ENCODE peak calls at places on chromosomes 13 and 19, in four cellular contexts. One of them, this sample, is unnamed.
A peak's percentile ranks its signal among the peaks of the same experiment; 100 is the strongest.

GRCh38 chr13:31069808-31070544 is 91.7 kb downstream of the HSPH1 start:
- DNase-seq in progenitor cell of endocrine pancreas: no peak
- DNase-seq in mesothelial cell of epicardium: no peak
- DNase-seq in choroid plexus epithelial cell: no peak
- DNase-seq in this sample: no peak

GRCh38 chr13:87792878-87793277 is 121.7 kb downstream of the SLITRK5 start:
- DNase-seq in progenitor cell of endocrine pancreas: no peak
- DNase-seq in choroid plexus epithelial cell: no peak
- DNase-seq in mesothelial cell of epicardium: no peak
- DNase-seq in this sample: no peak

GRCh38 chr13:27792393-27793218 is at the start of gene GSX1:
- DNase-seq in progenitor cell of endocrine pancreas: peak; percentile 85
- DNase-seq in choroid plexus epithelial cell: peak; percentile 80
- DNase-seq in mesothelial cell of epicardium: peak; percentile 68
- DNase-seq in this sample: no peak

GRCh38 chr19:7868671-7869452 is 5.3 kb downstream of the PRR36 start:
- DNase-seq in choroid plexus epithelial cell: peak; percentile 62
- DNase-seq in mesothelial cell of epicardium: peak; percentile 73
- DNase-seq in progenitor cell of endocrine pancreas: peak; percentile 64
- DNase-seq in this sample: peak; percentile 91

GRCh38 chr19:2426661-2427322 is 594 bp downstream of the TIMM13 start:
- DNase-seq in mesothelial cell of epicardium: no peak
- DNase-seq in choroid plexus epithelial cell: peak; percentile 35
- DNase-seq in progenitor cell of endocrine pancreas: peak; percentile 35
- DNase-seq in this sample: peak; percentile 54

GRCh38 chr13:73876323-73876722 is 257.9 kb downstream of the KLF12 start:
- DNase-seq in choroid plexus epithelial cell: no peak
- DNase-seq in mesothelial cell of epicardium: no peak
- DNase-seq in progenitor cell of endocrine pancreas: no peak
- DNase-seq in this sample: no peak

GRCh38 chr13:112956516-112957294 is 12.3 kb upstream of the MCF2L start:
- DNase-seq in progenitor cell of endocrine pancreas: no peak
- DNase-seq in mesothelial cell of epicardium: no peak
- DNase-seq in choroid plexus epithelial cell: peak; percentile 23
- DNase-seq in this sample: no peak

GRCh38 chr19:43738780-43739211 is 16.0 kb downstream of the SMG9 start:
- DNase-seq in progenitor cell of endocrine pancreas: no peak
- DNase-seq in choroid plexus epithelial cell: no peak
- DNase-seq in mesothelial cell of epicardium: no peak
- DNase-seq in this sample: no peak

GRCh38 chr13:36736119-36736726 is 62.4 kb downstream of the SERTM1 start:
- DNase-seq in mesothelial cell of epicardium: peak; percentile 33
- DNase-seq in progenitor cell of endocrine pancreas: peak; percentile 30
- DNase-seq in choroid plexus epithelial cell: peak; percentile 82
- DNase-seq in this sample: peak; percentile 62

GRCh38 chr19:41879670-41880328 is 2.7 kb downstream of the CD79A start:
- DNase-seq in choroid plexus epithelial cell: no peak
- DNase-seq in progenitor cell of endocrine pancreas: no peak
- DNase-seq in mesothelial cell of epicardium: no peak
- DNase-seq in this sample: no peak

GRCh38 chr19:55689366-55690108 is 14.5 kb downstream of the EPN1 start:
- DNase-seq in choroid plexus epithelial cell: no peak
- DNase-seq in mesothelial cell of epicardium: no peak
- DNase-seq in progenitor cell of endocrine pancreas: no peak
- DNase-seq in this sample: no peak

DNA sequence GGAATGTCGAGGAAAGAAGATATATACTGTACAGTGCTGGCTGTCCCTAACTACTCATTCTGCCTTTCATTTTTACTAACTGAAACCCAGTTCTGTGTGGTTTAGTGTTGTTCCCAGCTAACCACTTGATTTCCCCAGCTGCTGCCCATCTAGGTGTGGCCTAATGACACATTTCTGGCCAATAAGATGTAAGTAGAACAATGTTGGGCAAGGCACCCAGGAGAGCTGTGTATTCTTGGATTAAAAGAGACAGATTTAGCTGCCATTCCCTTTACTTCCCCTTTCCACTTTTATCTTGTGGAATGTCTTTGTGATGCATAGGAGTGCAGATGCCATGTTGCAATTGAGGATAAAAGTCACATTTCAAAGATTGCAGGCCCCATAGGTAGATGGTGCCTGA is 28.3 kb upstream of the PCDH9 start:
- DNase-seq in mesothelial cell of epicardium: no peak
- DNase-seq in progenitor cell of endocrine pancreas: no peak
- DNase-seq in choroid plexus epithelial cell: no peak
- DNase-seq in this sample: peak; percentile 3
- TF ChIP-seq CTCF in mesothelial cell of epicardium: no peak
- TF ChIP-seq CTCF in progenitor cell of endocrine pancreas: no peak
- TF ChIP-seq CTCF in choroid plexus epithelial cell: no peak
- TF ChIP-seq CTCF in this sample: no peak

DNA sequence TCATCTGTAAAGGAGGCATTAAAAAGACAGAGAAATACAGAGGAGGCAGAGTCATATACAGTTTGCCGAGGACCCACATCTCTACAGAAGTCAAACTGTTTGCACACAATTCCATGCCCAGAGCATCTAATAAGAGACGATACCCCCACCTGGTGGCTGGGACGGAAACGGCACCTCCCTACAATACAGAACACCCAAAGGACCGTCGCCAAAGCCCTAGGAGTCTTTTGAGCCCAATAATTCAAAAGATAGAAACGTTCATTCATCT is 703 bp upstream of the PLEKHG2 start:
- DNase-seq in mesothelial cell of epicardium: peak; percentile 72
- DNase-seq in progenitor cell of endocrine pancreas: peak; percentile 71
- DNase-seq in choroid plexus epithelial cell: peak; percentile 96
- DNase-seq in this sample: peak; percentile 97
- TF ChIP-seq CTCF in mesothelial cell of epicardium: peak; percentile 83
- TF ChIP-seq CTCF in progenitor cell of endocrine pancreas: peak; percentile 90
- TF ChIP-seq CTCF in choroid plexus epithelial cell: peak; percentile 93
- TF ChIP-seq CTCF in this sample: peak; percentile 76

DNA sequence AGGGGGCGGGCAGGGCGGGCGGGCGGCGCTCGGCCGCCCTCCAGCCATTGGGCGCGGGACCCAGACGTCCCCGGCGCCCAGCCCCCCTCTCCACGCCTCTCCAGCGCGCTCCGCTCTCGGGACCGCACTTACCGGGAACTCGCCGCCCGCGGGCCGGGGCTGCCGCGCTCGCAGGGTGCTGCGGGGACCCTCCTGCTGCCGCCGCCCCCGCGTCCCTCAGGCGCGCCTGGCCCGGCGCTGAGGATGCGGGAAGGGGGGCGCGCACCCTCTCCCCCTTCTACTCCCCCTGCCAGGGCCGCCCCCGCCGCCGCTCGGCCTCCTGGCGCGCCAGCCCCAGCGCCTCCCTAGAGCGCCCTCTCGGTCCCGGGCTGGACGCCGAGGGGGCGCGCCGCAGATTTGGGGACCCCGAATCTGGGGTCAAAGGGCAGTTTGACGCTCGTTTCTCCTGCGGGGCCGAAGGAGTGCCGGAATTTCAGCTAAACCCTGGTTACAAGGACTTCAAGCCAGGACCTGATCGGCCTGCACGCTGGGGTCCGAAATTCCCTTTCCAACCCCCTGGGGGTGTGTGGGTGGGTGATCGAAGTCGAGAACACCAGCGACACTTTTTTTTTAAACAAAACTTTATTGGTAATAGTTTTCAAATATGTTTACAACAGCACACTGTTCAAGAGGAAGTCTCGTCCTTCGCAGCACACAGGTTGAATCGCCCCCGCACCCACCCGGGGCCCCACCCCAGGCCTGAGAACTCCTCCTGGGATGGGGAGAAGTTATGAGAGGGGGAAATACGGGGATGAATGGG is 734 bp upstream of the SAMD1 start:
- DNase-seq in progenitor cell of endocrine pancreas: peak; percentile 62
- DNase-seq in mesothelial cell of epicardium: peak; percentile 70
- DNase-seq in choroid plexus epithelial cell: peak; percentile 59
- DNase-seq in this sample: peak; percentile 33
- TF ChIP-seq CTCF in progenitor cell of endocrine pancreas: peak; percentile 47
- TF ChIP-seq CTCF in mesothelial cell of epicardium: no peak
- TF ChIP-seq CTCF in choroid plexus epithelial cell: peak; percentile 33
- TF ChIP-seq CTCF in this sample: no peak

GRCh38 chr13:19962894-19963293 is 4.4 kb downstream of the ZMYM2 start:
- DNase-seq in choroid plexus epithelial cell: no peak
- DNase-seq in progenitor cell of endocrine pancreas: no peak
- DNase-seq in mesothelial cell of epicardium: no peak
- DNase-seq in this sample: no peak

GRCh38 chr13:19961924-19962323 is 3.4 kb downstream of the ZMYM2 start:
- DNase-seq in progenitor cell of endocrine pancreas: no peak
- DNase-seq in choroid plexus epithelial cell: no peak
- DNase-seq in mesothelial cell of epicardium: no peak
- DNase-seq in this sample: no peak

GRCh38 chr13:19967619-19968018 is 9.1 kb downstream of the ZMYM2 start:
- DNase-seq in progenitor cell of endocrine pancreas: no peak
- DNase-seq in choroid plexus epithelial cell: peak; percentile 13
- DNase-seq in mesothelial cell of epicardium: no peak
- DNase-seq in this sample: no peak
- TF ChIP-seq CTCF in progenitor cell of endocrine pancreas: no peak
- TF ChIP-seq CTCF in choroid plexus epithelial cell: no peak
- TF ChIP-seq CTCF in mesothelial cell of epicardium: no peak
- TF ChIP-seq CTCF in this sample: no peak

DNA sequence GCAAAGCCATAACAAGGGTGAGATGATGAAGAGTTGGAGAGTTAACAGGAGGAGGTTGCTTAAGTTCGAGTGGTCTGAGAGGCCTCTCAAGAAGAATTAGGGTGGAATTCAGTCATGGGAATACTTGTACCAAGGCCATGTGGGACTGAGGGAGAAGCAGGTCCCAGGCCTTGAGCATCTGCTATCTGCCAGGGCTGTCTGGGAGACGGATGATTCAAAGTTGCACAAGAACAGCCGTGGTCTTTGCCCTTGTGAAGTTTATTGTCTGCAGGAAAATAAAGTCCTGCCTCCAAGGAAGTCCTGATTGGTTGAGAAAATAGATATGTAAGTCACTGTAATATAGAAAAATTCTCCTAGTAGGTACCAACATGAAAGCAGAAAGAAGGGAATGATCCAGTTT is 178.8 kb upstream of the RFC3 start:
- DNase-seq in progenitor cell of endocrine pancreas: no peak
- DNase-seq in mesothelial cell of epicardium: no peak
- DNase-seq in choroid plexus epithelial cell: peak; percentile 89
- DNase-seq in this sample: peak; percentile 59
- TF ChIP-seq CTCF in progenitor cell of endocrine pancreas: no peak
- TF ChIP-seq CTCF in mesothelial cell of epicardium: no peak
- TF ChIP-seq CTCF in choroid plexus epithelial cell: no peak
- TF ChIP-seq CTCF in this sample: no peak

DNA sequence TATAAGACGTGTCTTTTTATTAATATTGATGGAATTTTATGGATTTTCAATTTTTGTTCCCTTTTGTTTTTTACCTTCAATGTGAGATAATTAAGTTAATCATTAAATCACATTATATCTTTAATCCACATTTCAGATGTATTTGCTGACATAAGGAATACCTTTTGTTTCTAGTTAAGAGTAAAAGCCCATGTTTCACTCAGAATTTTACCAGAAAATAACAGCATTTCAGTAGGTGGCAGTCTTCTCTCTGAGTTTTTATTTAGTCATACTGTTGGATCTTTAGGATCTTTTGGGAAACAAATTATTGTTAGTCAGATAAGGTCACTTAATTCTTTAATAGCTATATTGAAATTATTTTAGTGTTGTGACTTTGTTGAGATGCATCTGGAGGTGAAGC is 67.9 kb downstream of the NDFIP2 start:
- DNase-seq in progenitor cell of endocrine pancreas: no peak
- DNase-seq in mesothelial cell of epicardium: no peak
- DNase-seq in choroid plexus epithelial cell: peak; percentile 42
- DNase-seq in this sample: peak; percentile 45
- TF ChIP-seq CTCF in progenitor cell of endocrine pancreas: peak; percentile 47
- TF ChIP-seq CTCF in mesothelial cell of epicardium: no peak
- TF ChIP-seq CTCF in choroid plexus epithelial cell: peak; percentile 52
- TF ChIP-seq CTCF in this sample: peak; percentile 34

GRCh38 chr13:108586826-108587225 is 42.6 kb upstream of the MYO16 start:
- DNase-seq in choroid plexus epithelial cell: no peak
- DNase-seq in mesothelial cell of epicardium: no peak
- DNase-seq in progenitor cell of endocrine pancreas: no peak
- DNase-seq in this sample: no peak
- TF ChIP-seq CTCF in choroid plexus epithelial cell: no peak
- TF ChIP-seq CTCF in mesothelial cell of epicardium: no peak
- TF ChIP-seq CTCF in progenitor cell of endocrine pancreas: no peak
- TF ChIP-seq CTCF in this sample: no peak

GRCh38 chr19:28466107-28467045 is 746.6 kb downstream of the UQCRFS1 start:
- DNase-seq in progenitor cell of endocrine pancreas: peak; percentile 61
- DNase-seq in mesothelial cell of epicardium: peak; percentile 60
- DNase-seq in choroid plexus epithelial cell: peak; percentile 78
- DNase-seq in this sample: peak; percentile 0

GRCh38 chr19:28465317-28466086 is 747.4 kb downstream of the UQCRFS1 start:
- DNase-seq in choroid plexus epithelial cell: peak; percentile 44
- DNase-seq in mesothelial cell of epicardium: no peak
- DNase-seq in progenitor cell of endocrine pancreas: no peak
- DNase-seq in this sample: no peak

GRCh38 chr19:28469544-28469943 is 743.4 kb downstream of the UQCRFS1 start:
- DNase-seq in progenitor cell of endocrine pancreas: no peak
- DNase-seq in choroid plexus epithelial cell: no peak
- DNase-seq in mesothelial cell of epicardium: no peak
- DNase-seq in this sample: no peak

GRCh38 chr19:28472111-28472510 is 740.8 kb downstream of the UQCRFS1 start:
- DNase-seq in progenitor cell of endocrine pancreas: no peak
- DNase-seq in choroid plexus epithelial cell: peak; percentile 40
- DNase-seq in mesothelial cell of epicardium: no peak
- DNase-seq in this sample: no peak

GRCh38 chr19:28468701-28469459 is 744.1 kb downstream of the UQCRFS1 start:
- DNase-seq in progenitor cell of endocrine pancreas: no peak
- DNase-seq in mesothelial cell of epicardium: no peak
- DNase-seq in choroid plexus epithelial cell: peak; percentile 62
- DNase-seq in this sample: no peak
- TF ChIP-seq CTCF in progenitor cell of endocrine pancreas: no peak
- TF ChIP-seq CTCF in mesothelial cell of epicardium: no peak
- TF ChIP-seq CTCF in choroid plexus epithelial cell: no peak
- TF ChIP-seq CTCF in this sample: no peak

DNA sequence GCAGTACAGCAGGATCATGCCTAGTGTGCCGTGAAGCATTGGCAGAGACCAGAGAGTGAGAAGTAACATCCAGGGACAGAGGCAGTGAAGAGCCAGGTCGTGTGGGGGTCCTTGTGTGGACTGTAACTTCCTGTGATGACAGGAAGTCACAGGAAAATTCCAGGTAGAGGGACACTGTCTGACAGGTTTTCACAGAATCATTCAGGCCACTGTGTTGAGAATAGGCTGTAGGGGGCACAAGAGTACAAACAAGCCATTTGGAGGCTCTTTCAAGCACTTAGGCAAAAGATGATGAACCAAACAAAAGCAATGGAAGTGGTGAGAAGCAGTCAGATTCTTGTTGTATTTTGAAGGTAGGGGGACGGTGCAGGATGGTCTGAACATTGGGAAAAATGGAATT is 46.4 kb downstream of the N4BP2L1 start:
- DNase-seq in mesothelial cell of epicardium: no peak
- DNase-seq in choroid plexus epithelial cell: peak; percentile 72
- DNase-seq in progenitor cell of endocrine pancreas: no peak
- DNase-seq in this sample: peak; percentile 17
- TF ChIP-seq CTCF in mesothelial cell of epicardium: no peak
- TF ChIP-seq CTCF in choroid plexus epithelial cell: peak; percentile 77
- TF ChIP-seq CTCF in progenitor cell of endocrine pancreas: peak; percentile 39
- TF ChIP-seq CTCF in this sample: peak; percentile 21

GRCh38 chr13:101258071-101258470 is 158.2 kb downstream of the NALCN start:
- DNase-seq in choroid plexus epithelial cell: peak; percentile 86
- DNase-seq in mesothelial cell of epicardium: no peak
- DNase-seq in progenitor cell of endocrine pancreas: no peak
- DNase-seq in this sample: peak; percentile 68
- TF ChIP-seq CTCF in choroid plexus epithelial cell: peak; percentile 5
- TF ChIP-seq CTCF in mesothelial cell of epicardium: no peak
- TF ChIP-seq CTCF in progenitor cell of endocrine pancreas: no peak
- TF ChIP-seq CTCF in this sample: no peak